ENCODE peak calls at places on chromosomes 11 and 22, in ten cellular contexts. A is Peyer's patch, H is HCT116, P is esophagus muscularis mucosa, D is body of pancreas, G is lower leg skin, Z is stomach, E is K562, W is A549, C is heart left ventricle. F is an unnamed sample.

GRCh38 chr11:10122337-10123197 is 171.5 kb downstream of the SBF2 start:
- DNase-seq in A (no peak), H (peak), P (no peak), D (no peak), G (no peak), Z (no peak), E (no peak), W (peak), C (no peak), F (peak)

GRCh38 chr11:129323896-129324522 is 51.6 kb upstream of the BARX2 start:
- DNase-seq in A (no peak), H (no peak), P (no peak), D (peak), G (peak), Z (peak), E (no peak), W (peak), C (no peak), F (no peak)

GRCh38 chr11:129267716-129268115 is 75.6 kb upstream of the ARHGAP32 start:
- DNase-seq in A (no peak), H (no peak), P (no peak), D (no peak), G (no peak), Z (no peak), E (no peak), W (no peak), C (no peak), F (no peak)

GRCh38 chr11:84541711-84542340 is 1085.3 kb downstream of the DLG2 start:
- DNase-seq in A (no peak), H (no peak), P (no peak), D (no peak), G (no peak), Z (no peak), E (no peak), W (no peak), C (no peak), F (no peak)

GRCh38 chr11:85751738-85752137 is 59.2 kb downstream of the SYTL2 start:
- DNase-seq in A (no peak), H (no peak), P (no peak), D (no peak), G (no peak), Z (no peak), E (no peak), W (no peak), C (no peak), F (no peak)

GRCh38 chr22:41862530-41863266 is 29.8 kb downstream of the SREBF2 start:
- DNase-seq in A (no peak), H (no peak), P (no peak), D (no peak), G (no peak), Z (no peak), E (no peak), W (no peak), C (no peak), F (no peak)

GRCh38 chr11:130037058-130037457 is 32.6 kb upstream of the APLP2 start:
- DNase-seq in A (peak), H (no peak), P (no peak), D (no peak), G (no peak), Z (no peak), E (no peak), W (no peak), C (no peak), F (peak)

GRCh38 chr11:10502065-10502680 is 38.8 kb downstream of the RNF141 start:
- DNase-seq in A (no peak), H (no peak), P (peak), D (no peak), G (no peak), Z (no peak), E (no peak), W (no peak), C (no peak), F (no peak)

GRCh38 chr11:118917488-118918127 is 8.1 kb downstream of the BCL9L start:
- DNase-seq in A (peak), H (no peak), P (no peak), D (peak), G (peak), Z (no peak), E (no peak), W (no peak), C (no peak), F (no peak)

GRCh38 chr11:67419330-67420049 is 4.0 kb downstream of the CARNS1 start:
- DNase-seq in A (no peak), H (no peak), P (no peak), D (no peak), G (no peak), Z (no peak), E (no peak), W (no peak), C (no peak), F (no peak)

DNA sequence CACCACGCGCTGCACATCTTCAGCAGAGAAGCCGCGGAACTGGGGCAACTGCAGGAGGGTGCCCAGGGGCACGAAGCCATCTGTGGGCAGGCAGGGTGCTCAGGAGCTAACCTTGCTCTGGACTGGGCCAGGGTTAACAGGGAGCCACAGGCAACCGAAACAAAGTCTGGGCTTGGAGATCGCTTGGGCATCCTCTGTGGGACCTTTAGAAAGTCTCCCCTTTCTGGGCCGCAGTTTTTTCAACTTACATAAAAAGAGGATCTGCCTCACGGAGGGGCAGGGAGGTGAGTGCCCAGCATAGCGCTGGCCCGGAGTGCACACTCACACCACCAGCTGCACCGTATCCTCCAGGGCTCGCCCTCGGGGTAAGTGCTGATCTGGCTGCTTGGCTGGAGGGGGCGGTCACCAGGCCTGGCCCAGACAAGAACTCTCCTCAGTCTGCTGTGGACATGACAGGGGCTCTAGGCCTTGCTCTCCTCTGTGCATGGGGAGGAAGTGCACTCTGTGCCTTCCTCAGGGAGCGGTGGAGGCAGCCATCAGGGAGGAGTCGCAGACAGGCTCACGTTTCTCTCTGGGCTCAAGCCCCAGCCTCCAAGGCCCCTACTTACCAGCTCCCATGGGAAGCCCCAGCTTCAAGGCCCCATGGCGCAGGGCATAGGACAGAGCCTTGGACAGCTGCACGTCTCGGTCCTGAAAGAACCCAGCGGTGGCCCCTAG is 937 bp downstream of the TRPT1 start:
- DNase-seq in A (no peak), H (no peak), P (no peak), D (no peak), G (no peak), Z (no peak), E (peak), W (no peak), C (peak), F (no peak)
- TF ChIP-seq POLR2A in A (no peak), H (no peak), P (no peak), D (no peak), G (no peak), Z (no peak), E (no peak), W (peak), C (no peak), F (no peak)

DNA sequence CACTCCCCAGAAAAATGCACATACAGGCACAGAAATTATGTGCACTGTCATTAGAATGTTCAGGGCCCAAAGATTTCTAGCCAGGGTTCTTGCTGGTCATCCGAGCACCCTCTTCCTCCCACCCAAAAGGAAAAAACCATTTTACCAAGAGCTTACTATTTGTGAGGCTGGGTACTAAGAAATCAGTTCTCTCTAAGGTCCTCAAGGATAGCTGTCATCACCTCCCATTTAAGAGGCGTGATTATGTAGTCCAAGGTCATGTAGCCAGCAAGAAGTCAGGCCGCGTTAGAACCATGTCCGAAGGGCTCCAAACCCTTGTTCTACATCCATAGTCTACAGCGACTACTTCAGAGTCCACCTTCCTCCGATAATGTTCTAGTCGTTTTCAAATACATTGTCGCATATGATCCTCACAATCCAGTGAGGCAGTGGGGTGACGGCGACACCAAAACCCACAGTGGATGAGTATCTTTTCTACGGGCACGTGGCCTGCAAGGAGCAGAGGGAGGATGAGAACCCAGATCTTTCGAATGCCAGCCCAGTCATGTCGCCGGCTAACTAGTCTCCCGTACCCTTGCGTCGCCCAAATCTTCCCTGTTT is 634 bp downstream of the TIMM8B start:
- DNase-seq in A (no peak), H (no peak), P (no peak), D (peak), G (no peak), Z (no peak), E (peak), W (peak), C (no peak), F (no peak)
- TF ChIP-seq POLR2A in A (no peak), H (no peak), P (no peak), D (no peak), G (no peak), Z (no peak), E (no peak), W (no peak), C (no peak), F (no peak)

GRCh38 chr11:114197799-114198500 is 98.2 kb upstream of the NNMT start:
- DNase-seq in A (no peak), H (no peak), P (no peak), D (peak), G (peak), Z (peak), E (no peak), W (no peak), C (peak), F (no peak)
- TF ChIP-seq POLR2A in A (peak), H (no peak), P (no peak), D (no peak), G (no peak), Z (no peak), E (no peak), W (no peak), C (no peak), F (no peak)

DNA sequence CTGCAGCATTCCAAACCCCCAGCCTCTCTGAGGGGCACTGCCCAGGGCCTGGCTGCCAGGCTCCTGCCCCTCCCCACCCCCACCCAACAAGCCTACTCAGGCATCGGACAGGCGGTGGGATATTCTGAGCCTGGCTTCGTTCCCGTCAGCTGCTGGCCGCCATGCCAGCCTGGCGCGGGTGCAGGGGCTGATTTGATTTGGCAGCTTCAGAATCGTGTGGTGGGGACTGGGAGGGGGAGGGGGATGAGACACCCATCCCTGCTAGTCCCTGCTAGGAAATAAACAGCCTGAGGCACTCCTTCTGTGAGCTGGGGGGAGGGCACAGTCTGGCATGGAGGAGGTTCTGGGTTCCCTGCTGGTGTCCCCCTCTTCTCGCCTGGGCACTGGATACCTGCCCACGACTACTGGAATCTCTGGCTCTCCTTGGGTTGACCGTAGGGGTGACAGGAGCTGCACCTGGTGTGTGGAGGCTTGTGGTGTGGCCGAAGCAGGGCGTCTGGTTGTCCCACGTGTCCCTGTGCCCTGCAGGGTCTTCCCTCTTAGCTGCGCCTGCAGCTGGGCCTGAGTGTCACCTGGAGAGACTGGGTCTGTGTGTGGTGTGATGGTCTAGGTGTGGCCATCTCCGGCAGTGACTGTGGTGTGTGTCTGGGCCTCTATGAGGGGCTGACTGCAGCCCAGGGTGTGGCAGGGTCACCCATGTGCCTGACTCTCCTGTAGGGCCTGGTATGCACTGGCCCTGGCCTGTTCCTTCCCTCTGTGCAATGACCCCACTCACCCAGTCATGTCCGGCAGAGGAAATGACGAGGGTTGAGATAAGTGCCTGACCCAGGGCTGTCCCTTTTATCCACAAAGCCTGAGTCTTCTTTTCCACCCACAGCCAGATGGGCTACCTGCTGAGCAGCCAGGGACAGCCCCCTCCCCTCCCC is 42.2 kb downstream of the PDE2A start:
- DNase-seq in A (no peak), H (no peak), P (no peak), D (no peak), G (peak), Z (no peak), E (peak), W (no peak), C (peak), F (peak)
- TF ChIP-seq POLR2A in A (no peak), H (no peak), P (no peak), D (no peak), G (no peak), Z (no peak), E (peak), W (no peak), C (no peak), F (no peak)

GRCh38 chr11:62708423-62709261 is 1.2 kb downstream of the GNG3 start:
- DNase-seq in A (peak), H (no peak), P (no peak), D (peak), G (peak), Z (peak), E (no peak), W (no peak), C (peak), F (no peak)

GRCh38 chr11:62706841-62707240 is 383 bp downstream of the BSCL2 start:
- DNase-seq in A (no peak), H (no peak), P (no peak), D (no peak), G (no peak), Z (no peak), E (no peak), W (no peak), C (no peak), F (no peak)

GRCh38 chr11:62707277-62707771 is at the start of the genes BSCL2 and GNG3:
- DNase-seq in A (no peak), H (no peak), P (no peak), D (no peak), G (no peak), Z (no peak), E (peak), W (no peak), C (no peak), F (no peak)

GRCh38 chr11:62705401-62705800 is 1.8 kb downstream of the BSCL2 start:
- DNase-seq in A (no peak), H (no peak), P (no peak), D (peak), G (no peak), Z (no peak), E (no peak), W (peak), C (no peak), F (no peak)

GRCh38 chr11:62705880-62706831 is 1.1 kb downstream of the BSCL2 start:
- DNase-seq in A (peak), H (peak), P (peak), D (peak), G (peak), Z (peak), E (peak), W (peak), C (peak), F (peak)
- TF ChIP-seq POLR2A in A (peak), H (no peak), P (no peak), D (no peak), G (no peak), Z (no peak), E (peak), W (peak), C (no peak), F (peak)

DNA sequence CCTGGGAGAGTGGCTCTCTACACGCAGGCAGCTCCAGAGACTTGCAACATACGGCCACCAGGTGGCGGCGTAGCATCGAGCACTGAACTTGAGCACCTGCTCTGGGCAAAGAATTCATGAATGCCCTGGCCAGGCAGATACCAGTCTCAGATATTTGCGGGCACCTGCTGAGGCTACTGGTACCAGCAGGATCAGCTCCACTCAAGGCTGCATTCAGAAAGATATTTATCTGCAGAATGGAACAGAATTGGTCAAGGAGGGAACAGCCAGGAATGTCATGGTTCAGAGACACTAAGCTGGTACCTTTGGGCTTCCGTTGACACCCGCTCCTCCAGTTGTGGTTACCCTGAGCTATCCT is 10.8 kb upstream of the CCDC86 start:
- DNase-seq in A (peak), H (peak), P (peak), D (peak), G (peak), Z (peak), E (peak), W (peak), C (peak), F (peak)
- TF ChIP-seq POLR2A in A (no peak), H (no peak), P (no peak), D (no peak), G (no peak), Z (no peak), E (no peak), W (no peak), C (no peak), F (no peak)

GRCh38 chr22:19986410-19987341 is 29.9 kb downstream of the ARVCF start:
- DNase-seq in A (peak), H (no peak), P (no peak), D (peak), G (no peak), Z (peak), E (peak), W (peak), C (peak), F (peak)
- TF ChIP-seq POLR2A in A (peak), H (peak), P (peak), D (peak), G (no peak), Z (no peak), E (peak), W (no peak), C (peak), F (peak)

DNA sequence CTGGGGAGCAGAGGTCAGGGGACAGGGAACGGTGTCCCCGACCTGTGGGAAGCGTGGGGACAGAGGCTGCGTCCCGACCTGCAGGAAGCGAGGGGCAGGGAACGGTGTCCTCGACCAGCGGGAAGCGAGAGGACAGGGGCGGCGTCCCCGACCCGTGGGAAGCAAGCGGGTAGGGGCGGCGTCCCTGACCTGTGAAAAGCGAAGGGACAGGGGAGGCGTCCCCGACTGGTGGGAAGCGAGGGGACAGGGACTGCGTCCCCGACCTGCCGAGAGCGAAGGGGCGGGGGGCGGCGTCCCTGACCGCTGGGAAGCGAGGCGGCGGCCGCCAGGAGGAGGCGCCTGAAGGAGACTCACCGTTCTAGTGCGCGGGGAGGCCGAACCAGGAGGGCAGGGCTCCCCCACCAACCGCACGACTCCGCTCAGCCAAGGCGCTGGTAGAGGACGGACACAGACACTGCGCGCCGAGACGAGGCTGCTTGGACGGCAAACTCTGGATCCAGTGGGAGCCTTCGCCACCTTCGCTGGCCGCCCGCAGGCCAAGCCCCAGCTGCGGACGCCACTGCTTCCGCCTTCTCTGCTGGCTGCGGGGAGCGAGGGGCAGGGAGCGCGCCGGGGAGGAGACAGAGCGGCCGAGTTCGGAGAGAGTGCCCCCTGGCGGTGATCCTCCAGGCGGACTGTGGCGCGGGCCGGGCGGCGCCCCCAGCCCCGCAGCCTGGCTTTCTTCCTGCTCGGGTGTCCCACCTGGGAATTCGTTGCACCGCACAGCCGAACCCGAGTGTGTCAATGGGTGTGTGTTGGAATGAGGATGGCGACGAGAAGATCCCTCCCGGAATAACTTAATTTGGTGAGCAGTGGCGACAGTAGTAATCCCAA is at the start of gene TRAF6:
- DNase-seq in A (peak), H (peak), P (peak), D (peak), G (peak), Z (peak), E (peak), W (peak), C (peak), F (peak)
- TF ChIP-seq POLR2A in A (peak), H (peak), P (peak), D (peak), G (no peak), Z (peak), E (peak), W (peak), C (no peak), F (peak)

GRCh38 chr11:9005087-9005486 is 1.3 kb upstream of the NRIP3 start:
- DNase-seq in A (no peak), H (no peak), P (no peak), D (no peak), G (no peak), Z (no peak), E (no peak), W (no peak), C (no peak), F (no peak)

GRCh38 chr11:9004310-9004945 is 627 bp upstream of the NRIP3 start:
- DNase-seq in A (peak), H (no peak), P (no peak), D (peak), G (no peak), Z (no peak), E (no peak), W (no peak), C (no peak), F (no peak)

GRCh38 chr11:9001736-9002135 is 2.1 kb downstream of the NRIP3 start:
- DNase-seq in A (no peak), H (peak), P (no peak), D (no peak), G (peak), Z (no peak), E (peak), W (no peak), C (no peak), F (peak)

GRCh38 chr11:9002920-9003572 is 755 bp downstream of the NRIP3 start:
- DNase-seq in A (no peak), H (no peak), P (no peak), D (no peak), G (no peak), Z (no peak), E (no peak), W (no peak), C (no peak), F (no peak)

GRCh38 chr11:9003573-9004309 is at the start of gene NRIP3:
- DNase-seq in A (peak), H (no peak), P (no peak), D (peak), G (peak), Z (peak), E (peak), W (peak), C (peak), F (no peak)
- TF ChIP-seq POLR2A in A (no peak), H (no peak), P (no peak), D (no peak), G (no peak), Z (no peak), E (peak), W (peak), C (no peak), F (peak)